ENCODE peak calls at places on chromosomes 13 and 19, in eight cellular contexts. P is hepatocyte, R is epithelial cell of esophagus, G is GM12864, M is fibroblast of the aortic adventitia, B is cardiac fibroblast, I is AG04450, N is left lung. K is an unnamed sample.

GRCh38 chr13:107650081-107650701 is 565.1 kb downstream of the LIG4 start:
- DNase-seq in P (peak), R (peak), G (peak), M (peak), B (peak), I (no peak), N (peak), K (peak)

GRCh38 chr13:108595416-108596257 is 33.8 kb upstream of the MYO16 start:
- DNase-seq in P (no peak), R (no peak), G (no peak), M (no peak), B (no peak), I (no peak), N (no peak), K (no peak)

GRCh38 chr13:105847532-105848295 is 687.7 kb downstream of the EFNB2 start:
- DNase-seq in P (peak), R (peak), G (no peak), M (no peak), B (no peak), I (no peak), N (no peak), K (no peak)

GRCh38 chr13:60617863-60618733 is 221.1 kb downstream of the TDRD3 start:
- DNase-seq in P (peak), R (peak), G (no peak), M (peak), B (peak), I (no peak), N (no peak), K (no peak)

GRCh38 chr19:9436358-9436757 is 985 bp upstream of the ZNF266 start:
- DNase-seq in P (no peak), R (no peak), G (no peak), M (no peak), B (no peak), I (no peak), N (no peak), K (no peak)

GRCh38 chr19:41870401-41870873 is 6.6 kb upstream of the CD79A start:
- DNase-seq in P (peak), R (peak), G (no peak), M (peak), B (peak), I (no peak), N (no peak), K (no peak)

GRCh38 chr13:80296638-80297037 is 44.3 kb downstream of the SPRY2 start:
- DNase-seq in P (no peak), R (no peak), G (no peak), M (no peak), B (no peak), I (no peak), N (no peak), K (no peak)

GRCh38 chr19:30467239-30467638 is 95.1 kb downstream of the ZNF536 start:
- DNase-seq in P (no peak), R (no peak), G (no peak), M (no peak), B (no peak), I (no peak), N (no peak), K (no peak)

GRCh38 chr19:11165486-11166030 is 10.0 kb upstream of the SPC24 start:
- DNase-seq in P (no peak), R (no peak), G (no peak), M (peak), B (peak), I (no peak), N (no peak), K (no peak)

GRCh38 chr19:16888629-16889371 is at the start of gene F2RL3:
- DNase-seq in P (no peak), R (no peak), G (no peak), M (no peak), B (peak), I (no peak), N (no peak), K (peak)

GRCh38 chr19:7921955-7922840 is 2.1 kb downstream of the SNAPC2 start:
- DNase-seq in P (no peak), R (no peak), G (no peak), M (no peak), B (no peak), I (no peak), N (no peak), K (no peak)

GRCh38 chr19:54573330-54573872 is at the start of gene LILRA2:
- DNase-seq in P (no peak), R (no peak), G (peak), M (no peak), B (no peak), I (no peak), N (peak), K (no peak)

GRCh38 chr19:6803036-6803404 is 30.5 kb downstream of the VAV1 start:
- DNase-seq in P (no peak), R (no peak), G (no peak), M (no peak), B (no peak), I (no peak), N (no peak), K (no peak)

GRCh38 chr13:60398949-60399589 is 2.0 kb downstream of the TDRD3 start:
- DNase-seq in P (no peak), R (no peak), G (no peak), M (peak), B (no peak), I (no peak), N (no peak), K (no peak)

GRCh38 chr19:30371157-30371845 is 883 bp upstream of the ZNF536 start:
- DNase-seq in P (no peak), R (no peak), G (no peak), M (no peak), B (no peak), I (no peak), N (no peak), K (no peak)

GRCh38 chr19:49896863-49897621 is at the start of gene IL4I1:
- DNase-seq in P (no peak), R (no peak), G (peak), M (peak), B (peak), I (no peak), N (peak), K (no peak)

GRCh38 chr19:7293795-7294570 is at the start of gene INSR:
- DNase-seq in P (peak), R (peak), G (peak), M (peak), B (peak), I (peak), N (peak), K (peak)

GRCh38 chr19:53868091-53868891 is 608 bp downstream of the MYADM start:
- DNase-seq in P (peak), R (peak), G (no peak), M (peak), B (peak), I (no peak), N (peak), K (no peak)

GRCh38 chr19:30752876-30753275 is 380.7 kb downstream of the ZNF536 start:
- DNase-seq in P (no peak), R (no peak), G (no peak), M (no peak), B (no peak), I (no peak), N (no peak), K (no peak)

GRCh38 chr13:94602467-94602866 is 810 bp downstream of the GPR180 start:
- DNase-seq in P (no peak), R (no peak), G (no peak), M (no peak), B (no peak), I (no peak), N (no peak), K (no peak)

GRCh38 chr13:113004126-113004525 is 35.1 kb downstream of the MCF2L start:
- DNase-seq in P (no peak), R (no peak), G (no peak), M (no peak), B (no peak), I (no peak), N (no peak), K (no peak)

GRCh38 chr13:27536361-27537101 is 83.8 kb downstream of the LNX2 start:
- DNase-seq in P (no peak), R (peak), G (no peak), M (no peak), B (no peak), I (no peak), N (no peak), K (no peak)

GRCh38 chr13:42377640-42378382 is 105.9 kb downstream of the AKAP11 start:
- DNase-seq in P (no peak), R (no peak), G (peak), M (peak), B (no peak), I (no peak), N (no peak), K (peak)

GRCh38 chr13:94327318-94327717 is 152.2 kb downstream of the DCT start:
- DNase-seq in P (no peak), R (no peak), G (peak), M (no peak), B (no peak), I (no peak), N (no peak), K (peak)

GRCh38 chr13:85379433-85379832 is 419.8 kb downstream of the SLITRK6 start:
- DNase-seq in P (no peak), R (no peak), G (no peak), M (no peak), B (no peak), I (no peak), N (no peak), K (no peak)

GRCh38 chr19:51476164-51476563 is 2.2 kb upstream of the CEACAM18 start:
- DNase-seq in P (no peak), R (no peak), G (no peak), M (no peak), B (no peak), I (no peak), N (no peak), K (no peak)

GRCh38 chr13:36764957-36765356 is 54.1 kb upstream of the RFXAP start:
- DNase-seq in P (no peak), R (no peak), G (no peak), M (no peak), B (no peak), I (no peak), N (no peak), K (no peak)

GRCh38 chr13:30409911-30410704 is 12.2 kb upstream of the UBE2L5 start:
- DNase-seq in P (peak), R (peak), G (no peak), M (peak), B (peak), I (no peak), N (no peak), K (no peak)

GRCh38 chr13:28338202-28338601 is 156.7 kb downstream of the FLT1 start:
- DNase-seq in P (no peak), R (no peak), G (no peak), M (peak), B (no peak), I (no peak), N (no peak), K (no peak)

GRCh38 chr13:49954674-49955455 is 18.7 kb upstream of the SPRYD7 start:
- DNase-seq in P (peak), R (peak), G (no peak), M (peak), B (no peak), I (no peak), N (no peak), K (no peak)

DNA sequence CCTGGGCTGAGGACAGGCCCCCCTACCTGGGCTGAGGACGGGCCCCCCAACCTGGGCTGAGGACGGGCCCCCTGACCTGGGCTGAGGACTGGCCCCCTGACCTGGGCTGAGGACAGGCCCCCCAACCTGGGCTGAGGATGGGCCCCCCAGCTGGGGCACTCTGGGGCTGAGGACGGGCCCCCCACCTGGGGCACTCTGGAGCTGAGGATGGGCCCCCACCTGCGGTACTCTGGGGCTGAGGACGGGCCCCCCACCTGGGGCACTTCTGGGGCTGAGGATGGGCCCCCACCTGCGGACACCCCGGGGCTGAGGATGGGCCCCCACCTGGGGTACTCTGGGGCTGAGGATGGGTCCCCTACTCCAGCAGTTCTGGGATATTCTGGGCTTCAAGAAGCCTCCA is 65.5 kb downstream of the RASA3 start:
- DNase-seq in P (no peak), R (no peak), G (no peak), M (no peak), B (no peak), I (no peak), N (no peak), K (no peak)
- H3K4me3 ChIP-seq in P (no peak), R (no peak), G (peak), M (no peak), B (no peak), I (no peak), N (no peak), K (peak)

DNA sequence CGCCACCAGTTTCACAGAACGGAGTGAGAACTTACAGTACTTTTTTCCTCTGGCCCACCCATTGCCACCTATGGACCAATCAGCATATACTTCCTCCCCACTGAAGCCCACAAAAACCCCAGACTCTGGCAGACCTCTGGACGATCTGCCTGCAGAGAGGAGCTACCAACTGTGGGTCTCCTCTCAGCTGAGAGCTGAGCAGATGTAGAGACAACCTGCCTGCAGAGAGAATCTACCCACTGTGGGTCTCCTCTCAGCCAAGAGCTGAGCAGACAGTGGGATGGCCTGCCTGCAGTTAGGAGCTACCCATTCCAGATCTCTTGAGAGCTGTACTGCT is 69.7 kb downstream of the PIBF1 start:
- DNase-seq in P (no peak), R (no peak), G (no peak), M (no peak), B (no peak), I (no peak), N (no peak), K (peak)
- H3K4me3 ChIP-seq in P (no peak), R (no peak), G (no peak), M (no peak), B (no peak), I (no peak), N (no peak), K (no peak)

GRCh38 chr19:5339470-5339949 is 1.1 kb downstream of the PTPRS start:
- DNase-seq in P (no peak), R (no peak), G (no peak), M (no peak), B (no peak), I (no peak), N (no peak), K (no peak)
- H3K4me3 ChIP-seq in P (peak), R (no peak), G (peak), M (peak), B (peak), I (peak), N (peak), K (peak)

DNA sequence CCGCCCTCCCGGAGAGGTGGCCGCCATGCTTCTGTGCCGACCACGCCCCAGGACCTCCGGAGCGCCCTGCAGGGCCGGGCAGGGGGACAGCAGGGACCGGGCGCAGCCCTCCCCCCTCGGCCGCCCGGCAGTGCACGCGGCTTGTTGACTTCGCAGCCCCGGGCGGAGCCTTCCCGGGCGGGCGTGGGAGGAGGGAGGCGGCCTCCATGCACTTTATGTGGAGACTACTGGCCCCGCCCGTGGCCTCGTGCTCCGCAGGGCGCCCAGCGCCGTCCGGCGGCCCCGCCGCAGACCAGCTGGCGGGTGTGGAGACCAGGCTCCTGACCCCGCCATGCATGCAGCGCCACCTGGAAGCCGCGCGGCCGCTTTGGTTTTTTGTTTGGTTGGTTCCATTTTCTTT is 10.2 kb downstream of the CBARP start:
- DNase-seq in P (no peak), R (no peak), G (no peak), M (no peak), B (no peak), I (no peak), N (no peak), K (no peak)
- H3K4me3 ChIP-seq in P (no peak), R (no peak), G (no peak), M (no peak), B (no peak), I (no peak), N (no peak), K (no peak)

DNA sequence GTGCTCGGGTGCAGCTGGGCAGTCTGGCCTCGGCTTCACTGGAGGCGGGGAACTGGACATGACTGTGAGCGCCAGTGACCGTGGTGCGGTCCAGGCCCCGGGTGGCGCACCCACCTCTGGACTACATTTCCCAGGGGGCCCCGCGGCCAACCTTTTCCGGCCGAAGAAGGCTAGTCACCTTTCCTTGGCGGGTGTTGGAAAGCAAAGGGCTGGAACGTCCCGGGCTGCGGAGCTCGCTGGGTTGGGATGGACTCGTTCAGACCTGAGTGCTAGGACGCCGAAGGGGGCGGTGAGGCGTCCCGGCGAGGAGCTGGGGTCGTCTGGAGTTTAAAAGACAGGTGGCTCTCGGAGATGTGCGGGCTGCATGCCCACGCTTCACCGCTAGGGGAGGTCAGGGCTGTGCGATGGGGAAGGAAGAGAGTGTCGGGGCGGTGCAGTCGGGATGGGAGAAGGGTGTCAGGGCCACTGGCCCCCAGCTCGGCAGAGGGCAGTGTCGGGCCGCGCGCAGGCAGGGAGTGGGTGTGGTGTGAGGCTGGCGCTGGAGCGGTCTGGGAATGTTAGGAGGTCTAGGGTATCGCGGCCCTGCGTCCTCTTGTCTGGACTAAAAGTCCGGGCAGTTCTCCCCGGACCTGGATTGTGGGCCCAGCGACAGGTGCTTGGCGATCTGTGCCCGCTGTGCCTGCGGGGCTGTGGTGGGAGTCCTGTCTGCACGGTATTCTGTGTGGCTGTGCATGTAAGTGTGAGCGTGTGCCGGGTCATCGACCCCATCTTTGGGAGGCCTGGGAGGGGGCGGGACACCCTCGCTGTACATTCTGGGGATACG is 57.1 kb downstream of the ZNF568 start:
- DNase-seq in P (no peak), R (peak), G (peak), M (peak), B (peak), I (peak), N (peak), K (no peak)
- H3K4me3 ChIP-seq in P (no peak), R (peak), G (peak), M (peak), B (peak), I (peak), N (peak), K (no peak)

K was measured in Jurkat, Clone E6-1.